ENCODE peak calls at places on chromosomes 7 and 10, in seven cellular contexts. A, E, F, L, N, C and T are unnamed samples.

GRCh38 chr10:122475130-122475529 is 13.8 kb downstream of the HTRA1 start:
- DNase-seq in A (no peak), E (no peak), F (no peak), L (peak), N (no peak), C (no peak), T (no peak)

GRCh38 chr7:18532813-18533212 is 37.3 kb downstream of the HDAC9 start:
- DNase-seq in A (no peak), E (no peak), F (no peak), L (no peak), N (no peak), C (no peak), T (no peak)

GRCh38 chr7:14332155-14332554 is 342.7 kb upstream of the ETV1 start:
- DNase-seq in A (peak), E (no peak), F (no peak), L (no peak), N (peak), C (no peak), T (peak)

GRCh38 chr7:2807846-2808772 is 36.0 kb downstream of the GNA12 start:
- DNase-seq in A (peak), E (no peak), F (no peak), L (no peak), N (peak), C (no peak), T (no peak)

GRCh38 chr7:140326116-140326928 is 72.0 kb downstream of the SLC37A3 start:
- DNase-seq in A (peak), E (peak), F (no peak), L (peak), N (peak), C (peak), T (peak)

GRCh38 chr10:92689663-92690210 is at the start of gene HHEX:
- DNase-seq in A (peak), E (peak), F (no peak), L (peak), N (peak), C (peak), T (peak)

GRCh38 chr7:107232568-107233090 is 63.8 kb downstream of the HBP1 start:
- DNase-seq in A (peak), E (no peak), F (no peak), L (no peak), N (peak), C (no peak), T (no peak)

GRCh38 chr10:78774614-78774998 is 294.2 kb upstream of the ZMIZ1 start:
- DNase-seq in A (no peak), E (no peak), F (no peak), L (no peak), N (no peak), C (no peak), T (no peak)

GRCh38 chr7:112521942-112522341 is 41.2 kb downstream of the LSMEM1 start:
- DNase-seq in A (no peak), E (no peak), F (no peak), L (no peak), N (no peak), C (no peak), T (no peak)

GRCh38 chr7:155864991-155865690 is 52.9 kb upstream of the SHH start:
- DNase-seq in A (no peak), E (no peak), F (no peak), L (no peak), N (no peak), C (no peak), T (no peak)

GRCh38 chr7:22443370-22444180 is 56.4 kb downstream of the STEAP1B start:
- DNase-seq in A (peak), E (no peak), F (no peak), L (peak), N (peak), C (peak), T (peak)

GRCh38 chr10:102702742-102703141 is 11.5 kb downstream of the ARL3 start:
- DNase-seq in A (peak), E (no peak), F (no peak), L (no peak), N (no peak), C (no peak), T (no peak)

GRCh38 chr7:38318803-38319416 is 45.5 kb upstream of the TARP start:
- DNase-seq in A (peak), E (peak), F (no peak), L (peak), N (peak), C (peak), T (peak)

GRCh38 chr7:158394936-158395335 is 192.7 kb downstream of the PTPRN2 start:
- DNase-seq in A (no peak), E (peak), F (no peak), L (no peak), N (no peak), C (no peak), T (peak)

GRCh38 chr10:72277340-72277995 is 3.7 kb downstream of the DDIT4 start:
- DNase-seq in A (peak), E (no peak), F (no peak), L (no peak), N (no peak), C (no peak), T (no peak)
- H3K27ac ChIP-seq in A (peak), E (no peak), F (peak), L (no peak), N (no peak), C (peak), T (peak)

GRCh38 chr10:133106516-133106915 is 18.8 kb downstream of the ADGRA1 start:
- DNase-seq in A (no peak), E (no peak), F (no peak), L (no peak), N (no peak), C (no peak), T (no peak)

GRCh38 chr10:133104972-133105495 is 17.3 kb downstream of the ADGRA1 start:
- DNase-seq in A (no peak), E (no peak), F (no peak), L (no peak), N (no peak), C (no peak), T (no peak)

GRCh38 chr10:133104076-133104965 is 16.6 kb downstream of the ADGRA1 start:
- DNase-seq in A (no peak), E (no peak), F (no peak), L (no peak), N (no peak), C (no peak), T (no peak)

GRCh38 chr10:133107442-133107841 is 19.7 kb downstream of the ADGRA1 start:
- DNase-seq in A (no peak), E (no peak), F (no peak), L (no peak), N (no peak), C (no peak), T (no peak)

GRCh38 chr10:133105686-133106390 is 18.1 kb downstream of the ADGRA1 start:
- DNase-seq in A (no peak), E (no peak), F (no peak), L (no peak), N (no peak), C (no peak), T (no peak)
- H3K4me2 ChIP-seq in A (no peak), E (no peak), F (no peak), L (no peak), N (no peak), C (no peak), T (no peak)

GRCh38 chr7:35728412-35729060 is 33.6 kb upstream of the HERPUD2 start:
- DNase-seq in A (no peak), E (no peak), F (no peak), L (no peak), N (no peak), C (no peak), T (no peak)
- TF ChIP-seq CTCF in A (no peak), E (no peak), F (no peak), L (no peak), N (no peak), C (no peak), T (no peak)

DNA sequence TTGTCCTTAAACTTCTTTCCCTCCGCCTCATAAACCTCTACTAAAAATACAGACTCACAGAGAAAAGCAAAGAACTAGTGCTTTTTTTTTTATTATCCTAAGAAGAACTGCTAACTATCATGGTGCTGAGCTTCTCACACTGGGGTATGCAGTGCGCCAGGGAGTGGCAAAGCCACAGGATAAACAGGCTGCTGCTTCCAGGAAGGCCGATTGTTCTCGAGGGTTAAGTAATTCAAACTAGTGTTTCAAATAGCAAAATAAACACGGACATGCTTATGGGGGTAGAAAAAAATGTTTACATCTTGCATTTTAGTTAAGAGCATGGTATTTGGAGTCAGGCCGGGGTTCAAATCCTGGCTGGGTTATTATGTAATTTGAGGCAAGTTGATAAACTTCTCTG is 157.0 kb downstream of the TAX1BP1 start:
- DNase-seq in A (peak), E (no peak), F (no peak), L (peak), N (peak), C (peak), T (no peak)
- H3K27ac ChIP-seq in A (no peak), E (no peak), F (no peak), L (no peak), N (no peak), C (peak), T (peak)

GRCh38 chr10:43305881-43306280 is 39.0 kb upstream of the RASGEF1A start:
- DNase-seq in A (no peak), E (no peak), F (no peak), L (no peak), N (no peak), C (no peak), T (no peak)

GRCh38 chr10:43304079-43304686 is 37.3 kb upstream of the RASGEF1A start:
- DNase-seq in A (no peak), E (no peak), F (no peak), L (no peak), N (no peak), C (no peak), T (no peak)

GRCh38 chr10:43306899-43307298 is 40.0 kb upstream of the RASGEF1A start:
- DNase-seq in A (no peak), E (no peak), F (no peak), L (no peak), N (no peak), C (no peak), T (no peak)

GRCh38 chr10:43307306-43307705 is 40.4 kb upstream of the RASGEF1A start:
- DNase-seq in A (no peak), E (no peak), F (no peak), L (no peak), N (no peak), C (no peak), T (no peak)

GRCh38 chr10:43304687-43305333 is 37.9 kb upstream of the RASGEF1A start:
- DNase-seq in A (peak), E (peak), F (no peak), L (peak), N (peak), C (peak), T (peak)
- H3K4me2 ChIP-seq in A (peak), E (peak), F (peak), L (peak), N (peak), C (peak), T (peak)

GRCh38 chr10:111646021-111646420 is 537.5 kb downstream of the GPAM start:
- DNase-seq in A (no peak), E (no peak), F (no peak), L (no peak), N (no peak), C (no peak), T (no peak)

GRCh38 chr10:111648046-111648445 is 535.5 kb downstream of the GPAM start:
- DNase-seq in A (no peak), E (no peak), F (no peak), L (no peak), N (no peak), C (no peak), T (no peak)

GRCh38 chr10:111656066-111656465 is 527.5 kb downstream of the GPAM start:
- DNase-seq in A (no peak), E (no peak), F (no peak), L (no peak), N (no peak), C (no peak), T (no peak)

GRCh38 chr10:111650088-111650487 is 533.5 kb downstream of the GPAM start:
- DNase-seq in A (no peak), E (no peak), F (no peak), L (no peak), N (no peak), C (no peak), T (no peak)
- TF ChIP-seq CTCF in A (no peak), E (no peak), F (no peak), L (no peak), N (no peak), C (no peak), T (no peak)